ENCODE peak calls at places on chromosome 1, in eight cellular contexts. Z is NCI-H1417; V is omental fat pad; D is activated CD4-positive, alpha-beta T cell treated with anti-CD3 and anti-CD28 coated beads, Interleukin-2, amount 50 U/mL, for 1 hour; Y is substantia nigra; P is left cardiac atrium; R is smooth muscle cell of the brain vasculature; J is iPS-NIHi11. M is an unnamed sample.

GRCh38 chr1:6197746-6198427 is 1.5 kb downstream of the RPL22 start:
- DNase-seq in Z (no peak), P (no peak), R (no peak), D (no peak), V (no peak), J (no peak), Y (no peak), M (no peak)

GRCh38 chr1:150925080-150925479 is 1.1 kb upstream of the SETDB1 start:
- DNase-seq in P (peak), V (no peak), D (no peak), J (no peak), Y (no peak), R (no peak), Z (peak), M (peak)

GRCh38 chr1:173268261-173268660 is 61.1 kb upstream of the TNFSF4 start:
- DNase-seq in Z (no peak), P (no peak), V (no peak), R (no peak), D (no peak), Y (no peak), J (no peak), M (no peak)

GRCh38 chr1:205565799-205566198 is 61.3 kb downstream of the CDK18 start:
- DNase-seq in D (no peak), P (no peak), Z (no peak), R (no peak), V (no peak), J (no peak), Y (no peak), M (no peak)

GRCh38 chr1:224065455-224065854 is 48.5 kb upstream of the FBXO28 start:
- DNase-seq in R (no peak), V (no peak), Y (no peak), Z (no peak), P (no peak), J (no peak), D (no peak), M (no peak)

GRCh38 chr1:109567823-109568222 is 19.4 kb downstream of the GNAI3 start:
- DNase-seq in R (no peak), Y (no peak), J (no peak), D (no peak), Z (no peak), V (no peak), P (no peak), M (no peak)

GRCh38 chr1:209590405-209590804 is 6.9 kb downstream of the CAMK1G start:
- DNase-seq in P (no peak), Y (no peak), Z (no peak), D (no peak), J (peak), V (no peak), R (no peak), M (peak)

GRCh38 chr1:174448964-174449363 is 1.2 kb downstream of the GPR52 start:
- DNase-seq in V (no peak), P (no peak), R (no peak), D (no peak), Y (no peak), J (no peak), Z (no peak), M (no peak)

GRCh38 chr1:71462247-71462646 is 381.4 kb upstream of the ZRANB2 start:
- DNase-seq in Z (peak), J (peak), V (no peak), Y (no peak), R (no peak), P (no peak), D (no peak), M (no peak)

GRCh38 chr1:35605882-35606182 is 32.7 kb downstream of the TFAP2E start:
- DNase-seq in V (no peak), Z (no peak), J (no peak), P (no peak), D (no peak), Y (no peak), R (no peak), M (no peak)

GRCh38 chr1:232123775-232124659 is 497.4 kb downstream of the DISC1 start:
- DNase-seq in P (no peak), Y (no peak), R (no peak), V (no peak), D (no peak), J (no peak), Z (no peak), M (no peak)

GRCh38 chr1:111030590-111030989 is 66.9 kb upstream of the LRIF1 start:
- DNase-seq in J (peak), D (peak), V (no peak), P (no peak), Y (no peak), R (no peak), Z (peak), M (peak)

GRCh38 chr1:10515627-10516026 is 40.9 kb downstream of the PEX14 start:
- DNase-seq in Y (no peak), R (no peak), V (no peak), Z (no peak), D (no peak), P (no peak), J (no peak), M (no peak)

GRCh38 chr1:184972281-184973055 is 1.8 kb downstream of the NIBAN1 start:
- DNase-seq in J (no peak), V (no peak), D (no peak), P (no peak), R (no peak), Z (no peak), Y (no peak), M (no peak)

GRCh38 chr1:156508205-156508954 is 7.8 kb upstream of the MEF2D start:
- DNase-seq in Z (no peak), J (no peak), D (no peak), V (no peak), P (peak), Y (no peak), R (no peak), M (no peak)

GRCh38 chr1:47996406-47997226 is 569 bp downstream of the TRABD2B start:
- DNase-seq in J (peak), Z (peak), D (no peak), R (no peak), P (peak), Y (no peak), V (no peak), M (peak)

GRCh38 chr1:67534627-67535065 is 104.4 kb upstream of the SERBP1 start:
- DNase-seq in V (no peak), P (no peak), D (no peak), J (no peak), Y (no peak), R (peak), Z (peak), M (no peak)

GRCh38 chr1:56508523-56508983 is 70.8 kb downstream of the PLPP3 start:
- DNase-seq in P (peak), Y (no peak), V (no peak), R (no peak), D (no peak), Z (no peak), J (no peak), M (no peak)

GRCh38 chr1:201021333-201022177 is 2.0 kb downstream of the KIF21B start:
- DNase-seq in V (no peak), Y (no peak), P (no peak), Z (peak), R (no peak), D (no peak), J (no peak), M (peak)

GRCh38 chr1:46008585-46008984 is 123.8 kb downstream of the PIK3R3 start:
- DNase-seq in V (no peak), Y (no peak), Z (no peak), R (no peak), D (no peak), P (no peak), J (no peak), M (no peak)

GRCh38 chr1:178530037-178530402 is 17.1 kb downstream of the TEX35 start:
- DNase-seq in J (peak), Y (no peak), V (no peak), P (peak), D (no peak), Z (no peak), R (no peak), M (no peak)

GRCh38 chr1:2137257-2138121 is 57.1 kb downstream of the FAAP20 start:
- DNase-seq in Y (no peak), Z (peak), J (no peak), V (no peak), D (no peak), P (no peak), R (no peak), M (no peak)

GRCh38 chr1:91487469-91487868 is 13.2 kb upstream of the CDC7 start:
- DNase-seq in Y (no peak), P (no peak), D (no peak), J (no peak), V (no peak), Z (no peak), R (no peak), M (no peak)

GRCh38 chr1:3142236-3142635 is 73.2 kb downstream of the PRDM16 start:
- DNase-seq in P (no peak), V (no peak), R (no peak), D (no peak), Z (no peak), J (no peak), Y (no peak), M (no peak)

GRCh38 chr1:44576456-44577150 is 97.7 kb downstream of the TMEM53 start:
- DNase-seq in J (peak), P (no peak), Y (peak), D (no peak), V (no peak), Z (peak), R (peak), M (no peak)

GRCh38 chr1:154342836-154343472 is 17.6 kb downstream of the ATP8B2 start:
- DNase-seq in R (no peak), Y (no peak), P (peak), V (no peak), Z (no peak), D (peak), J (no peak), M (no peak)

GRCh38 chr1:107664882-107665871 is 299.8 kb downstream of the VAV3 start:
- DNase-seq in Z (no peak), V (no peak), P (no peak), D (no peak), R (no peak), Y (no peak), J (no peak), M (no peak)

GRCh38 chr1:168506204-168506819 is 37.5 kb downstream of the XCL2 start:
- DNase-seq in Y (no peak), V (no peak), P (no peak), R (no peak), Z (no peak), D (no peak), J (no peak), M (no peak)

GRCh38 chr1:114554577-114554976 is 26.8 kb downstream of the BCAS2 start:
- DNase-seq in J (no peak), D (no peak), Y (no peak), Z (no peak), R (no peak), P (no peak), V (no peak), M (no peak)

GRCh38 chr1:41045740-41046139 is 24.2 kb upstream of the SLFNL1 start:
- DNase-seq in Y (no peak), P (peak), R (peak), J (peak), Z (no peak), D (no peak), V (no peak), M (no peak)

GRCh38 chr1:198934901-198935301 is 296.1 kb downstream of the PTPRC start:
- DNase-seq in Y (no peak), P (no peak), J (no peak), V (no peak), R (no peak), Z (peak), D (peak), M (no peak)

GRCh38 chr1:206921772-206922265 is at the start of gene FCMR:
- DNase-seq in V (no peak), D (peak), P (no peak), R (no peak), Y (no peak), J (no peak), Z (no peak), M (no peak)

GRCh38 chr1:160271025-160271424 is 8.7 kb upstream of the DCAF8 start:
- DNase-seq in V (no peak), P (no peak), J (no peak), D (no peak), Z (no peak), R (no peak), Y (no peak), M (no peak)

GRCh38 chr1:36217667-36218066 is 6.6 kb upstream of the THRAP3 start:
- DNase-seq in V (no peak), Z (no peak), R (no peak), J (no peak), D (no peak), P (no peak), Y (no peak), M (peak)

GRCh38 chr1:236748471-236748870 is 46.6 kb upstream of the MTR start:
- DNase-seq in D (no peak), Z (no peak), J (no peak), P (no peak), V (no peak), Y (no peak), R (no peak), M (no peak)

GRCh38 chr1:178243119-178243518 is 149.2 kb downstream of the RASAL2 start:
- DNase-seq in Z (no peak), Y (no peak), J (peak), R (no peak), V (no peak), D (no peak), P (no peak), M (no peak)

GRCh38 chr1:6724517-6725141 is 23.0 kb upstream of the DNAJC11 start:
- DNase-seq in Y (no peak), Z (no peak), R (no peak), J (no peak), V (no peak), P (no peak), D (no peak), M (no peak)

GRCh38 chr1:93738926-93739325 is 57.3 kb upstream of the BCAR3 start:
- DNase-seq in D (no peak), P (no peak), V (no peak), R (no peak), J (no peak), Y (no peak), Z (no peak), M (no peak)

M was measured in retina.